ENCODE peak calls at places on chromosome 22, in eight cellular contexts. E is uterus, U is fibroblast of lung, D is keratinocyte, N is breast epithelium, J is IMR-90, G is A549, A is ovary. H is an unnamed sample.

GRCh38 chr22:24796860-24797259 is 9.2 kb upstream of the SGSM1 start:
- DNase-seq in D (no peak), G (no peak), N (no peak), E (no peak), A (no peak), U (no peak), J (no peak), H (no peak)

GRCh38 chr22:32723632-32724031 is 77.9 kb upstream of the TIMP3 start:
- DNase-seq in U (peak; percentile 97), N (no peak), G (no peak), A (peak; percentile 49), J (peak; percentile 96), D (peak; percentile 19), E (peak; percentile 75), H (peak; percentile 70)

GRCh38 chr22:20551805-20552449 is 44.5 kb downstream of the MED15 start:
- DNase-seq in D (no peak), G (no peak), A (peak; percentile 42), E (peak; percentile 37), J (no peak), U (no peak), N (no peak), H (no peak)

GRCh38 chr22:42714768-42715430 is 5.8 kb downstream of the A4GALT start:
- DNase-seq in A (no peak), D (no peak), E (no peak), J (no peak), U (peak; percentile 38), N (no peak), G (no peak), H (no peak)

GRCh38 chr22:20428496-20429253 is 8.9 kb downstream of the SCARF2 start:
- DNase-seq in A (peak; percentile 27), D (no peak), N (no peak), E (no peak), U (no peak), G (no peak), J (no peak), H (no peak)

GRCh38 chr22:50129121-50129734 is 39.4 kb downstream of the MOV10L1 start:
- DNase-seq in U (peak; percentile 58), G (no peak), E (no peak), J (peak; percentile 68), N (no peak), A (no peak), D (no peak), H (no peak)

GRCh38 chr22:49483946-49484345 is 343.7 kb downstream of the BRD1 start:
- DNase-seq in J (no peak), A (no peak), G (no peak), D (no peak), U (no peak), N (no peak), E (no peak), H (no peak)

GRCh38 chr22:19691721-19692341 is 22.5 kb upstream of the SEPTIN5 start:
- DNase-seq in E (no peak), G (peak; percentile 18), U (peak; percentile 74), N (peak; percentile 50), D (peak; percentile 30), A (peak; percentile 53), J (peak; percentile 61), H (peak; percentile 56)

GRCh38 chr22:21680830-21681565 is 15.2 kb downstream of the PPIL2 start:
- DNase-seq in J (no peak), G (no peak), N (no peak), A (no peak), E (no peak), D (no peak), U (no peak), H (no peak)

GRCh38 chr22:42769574-42770447 is 49.1 kb upstream of the A4GALT start:
- DNase-seq in N (no peak), A (peak; percentile 86), G (no peak), D (no peak), J (peak; percentile 95), E (peak; percentile 79), U (peak; percentile 90), H (peak; percentile 80)

GRCh38 chr22:44091751-44092150 is 67.6 kb downstream of the PARVB start:
- DNase-seq in G (no peak), A (no peak), D (no peak), E (no peak), N (no peak), J (no peak), U (no peak), H (no peak)

GRCh38 chr22:49351761-49352221 is 475.9 kb downstream of the BRD1 start:
- DNase-seq in N (peak; percentile 48), D (no peak), U (no peak), A (no peak), E (no peak), J (no peak), G (no peak), H (no peak)

GRCh38 chr22:31942091-31942490 is 2.2 kb upstream of the YWHAH start:
- DNase-seq in G (no peak), A (no peak), D (no peak), E (no peak), U (no peak), N (no peak), J (no peak), H (no peak)

GRCh38 chr22:31970490-31971444 is 26.4 kb downstream of the YWHAH start:
- DNase-seq in G (peak; percentile 71), N (peak; percentile 81), A (peak; percentile 94), J (peak; percentile 51), D (no peak), E (peak; percentile 87), U (peak; percentile 39), H (peak; percentile 90)

GRCh38 chr22:39427751-39428596 is 28.4 kb downstream of the TAB1 start:
- DNase-seq in A (no peak), D (no peak), E (no peak), G (no peak), U (no peak), J (no peak), N (no peak), H (no peak)

GRCh38 chr22:25488244-25489020 is 76.0 kb upstream of the GRK3 start:
- DNase-seq in D (no peak), J (peak; percentile 91), G (peak; percentile 13), E (peak; percentile 56), U (peak; percentile 88), N (peak; percentile 68), A (peak; percentile 79), H (peak; percentile 84)

GRCh38 chr22:31425331-31426050 is 26.1 kb downstream of the DRG1 start:
- DNase-seq in G (no peak), E (no peak), A (no peak), U (no peak), N (no peak), D (no peak), J (peak; percentile 12), H (peak; percentile 24)

GRCh38 chr22:45192701-45193187 is 29.0 kb downstream of the NUP50 start:
- DNase-seq in A (peak; percentile 66), N (no peak), U (no peak), D (no peak), J (no peak), E (no peak), G (no peak), H (peak; percentile 88)

GRCh38 chr22:17860220-17860965 is 86.1 kb upstream of the BID start:
- DNase-seq in U (no peak), G (no peak), A (no peak), N (no peak), J (no peak), D (no peak), E (no peak), H (no peak)

GRCh38 chr22:21972293-21972779 is 10.3 kb downstream of the TOP3B start:
- DNase-seq in J (peak; percentile 23), N (no peak), D (no peak), U (no peak), A (no peak), E (no peak), G (peak; percentile 47), H (peak; percentile 36)

GRCh38 chr22:28016781-28017557 is 97.9 kb upstream of the PITPNB start:
- DNase-seq in U (no peak), G (no peak), E (peak; percentile 12), J (no peak), N (peak; percentile 25), A (peak; percentile 33), D (no peak), H (no peak)

GRCh38 chr22:42430486-42431125 is 1.6 kb downstream of the NFAM1 start:
- DNase-seq in A (no peak), E (no peak), J (no peak), N (no peak), D (no peak), U (no peak), G (no peak), H (no peak)

GRCh38 chr22:22982616-22983015 is 87.7 kb upstream of the GNAZ start:
- DNase-seq in U (no peak), A (no peak), E (no peak), D (no peak), J (no peak), N (no peak), G (no peak), H (no peak)
- H3K9me3 ChIP-seq in U (no peaks in the 10 kb centered on the region), A (peaks cover 3% of the 10 kb centered on the region), E (no peaks in the 10 kb centered on the region), D (no peaks in the 10 kb centered on the region), J (peaks cover 6% of the 10 kb centered on the region), N (peaks cover 11% of the 10 kb centered on the region), G (peaks cover 16% of the 10 kb centered on the region), H (no peaks in the 10 kb centered on the region)

GRCh38 chr22:35996596-35996995 is 32.0 kb downstream of the RBFOX2 start:
- DNase-seq in U (no peak), D (no peak), J (no peak), A (no peak), E (no peak), N (no peak), G (no peak), H (no peak)
- H3K27ac ChIP-seq in U (peak overlapping the region; percentile 78), D (no peak overlapping the region), J (peak overlapping the region; percentile 89), A (peak overlapping the region; percentile 72), E (peak overlapping the region; percentile 86), N (peak overlapping the region; percentile 80), G (no peak overlapping the region), H (peak overlapping the region; percentile 79)

GRCh38 chr22:30243671-30244465 is 2.7 kb downstream of the LIF start:
- DNase-seq in E (no peak), N (no peak), U (no peak), A (no peak), J (no peak), G (no peak), D (no peak), H (no peak)
- H3K4me3 ChIP-seq in E (no peak overlapping the region), N (no peak overlapping the region), U (no peak overlapping the region), A (no peak overlapping the region), J (peak overlapping the region; percentile 87), G (no peak overlapping the region), D (no peak overlapping the region), H (no peak overlapping the region)

DNA sequence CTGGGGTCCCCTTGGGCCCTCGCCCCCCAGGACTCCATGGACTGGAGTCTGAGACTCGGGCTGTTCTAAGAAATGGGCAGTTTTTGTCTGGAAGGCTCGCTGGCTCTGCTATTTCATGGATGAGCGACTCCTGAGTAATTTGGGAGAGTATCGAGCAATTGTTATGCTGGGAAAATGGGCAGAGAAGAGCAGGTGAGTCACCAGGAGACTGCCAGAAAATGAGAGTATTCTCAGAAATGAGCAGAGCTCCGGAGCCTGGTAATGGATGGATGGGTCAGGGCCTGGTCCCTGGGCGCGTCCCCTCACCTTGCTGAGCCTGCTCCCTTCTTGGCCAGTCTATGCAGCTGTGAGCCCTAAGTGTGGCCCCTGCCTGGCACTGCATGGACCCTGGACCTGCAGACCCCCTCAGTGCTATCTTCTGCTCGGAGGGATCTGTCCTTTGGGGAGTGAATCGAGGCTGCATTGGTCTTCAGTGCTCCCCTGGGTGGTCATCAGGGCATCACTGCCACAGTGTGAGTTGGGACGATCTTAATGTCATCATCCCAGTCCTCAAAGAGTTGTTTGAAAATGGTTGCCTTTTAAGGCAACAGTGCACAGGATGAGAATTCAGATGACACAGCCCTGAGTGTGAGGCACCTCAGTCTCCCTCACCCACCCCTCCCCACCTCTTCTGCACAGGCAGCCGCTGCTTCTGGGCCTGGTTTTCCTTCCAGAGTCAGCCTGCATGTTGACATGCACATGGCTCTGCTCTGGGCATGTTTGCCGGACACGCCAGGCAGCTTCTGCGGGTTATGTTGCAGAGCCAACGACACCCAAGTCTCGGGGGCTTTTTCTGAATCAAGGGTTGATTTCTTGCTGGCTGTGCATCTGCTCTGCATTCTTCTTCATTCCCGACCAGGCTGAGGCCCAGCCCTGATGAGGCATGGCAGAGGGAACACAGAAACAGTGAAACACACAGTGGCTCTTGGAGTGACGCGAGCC is 519.0 kb downstream of the TBC1D22A start:
- DNase-seq in G (peak; percentile 6), U (peak; percentile 66), J (peak; percentile 41), N (no peak), A (no peak), E (no peak), D (no peak), H (no peak)
- H3K9me3 ChIP-seq in G (no peaks in the 10 kb centered on the region), U (no peaks in the 10 kb centered on the region), J (no peaks in the 10 kb centered on the region), N (no peaks in the 10 kb centered on the region), A (no peaks in the 10 kb centered on the region), E (no peaks in the 10 kb centered on the region), D (no peaks in the 10 kb centered on the region), H (no peaks in the 10 kb centered on the region)

H was measured in testis.